ENCODE peak calls at places on chromosomes 4 and X, in six cellular contexts. One of them, this sample, is unnamed.

GRCh38 chrX:154458954-154459829 is 1.1 kb downstream of the PLXNA3 start:
- DNase-seq in AG10803: no peak
- DNase-seq in stimulated activated CD8-positive, alpha-beta memory T cell treated with anti-CD3 and anti-CD28 coated beads, Interleukin-4, amount 100 ng/mL, for 48 hours: peak
- DNase-seq in NT2/D1: no peak
- DNase-seq in natural killer cell treated with Interleukin-12 subunit alpha and Interleukin-12 subunit beta and Interleukin-15 and Interleukin-18, amount 100 ng/mL, for 72 hours: no peak
- DNase-seq in Panc1: no peak
- DNase-seq in this sample: peak

GRCh38 chr4:103996637-103997036 is 276.9 kb upstream of the TACR3 start:
- DNase-seq in AG10803: peak
- DNase-seq in stimulated activated CD8-positive, alpha-beta memory T cell treated with anti-CD3 and anti-CD28 coated beads, Interleukin-4, amount 100 ng/mL, for 48 hours: no peak
- DNase-seq in NT2/D1: peak
- DNase-seq in natural killer cell treated with Interleukin-12 subunit alpha and Interleukin-12 subunit beta and Interleukin-15 and Interleukin-18, amount 100 ng/mL, for 72 hours: no peak
- DNase-seq in Panc1: peak
- DNase-seq in this sample: no peak

GRCh38 chrX:118644378-118644777 is 83.0 kb upstream of the IL13RA1 start:
- DNase-seq in AG10803: peak
- DNase-seq in stimulated activated CD8-positive, alpha-beta memory T cell treated with anti-CD3 and anti-CD28 coated beads, Interleukin-4, amount 100 ng/mL, for 48 hours: no peak
- DNase-seq in NT2/D1: no peak
- DNase-seq in natural killer cell treated with Interleukin-12 subunit alpha and Interleukin-12 subunit beta and Interleukin-15 and Interleukin-18, amount 100 ng/mL, for 72 hours: no peak
- DNase-seq in Panc1: peak
- DNase-seq in this sample: peak

GRCh38 chr4:3716034-3716875 is 49.9 kb upstream of the ADRA2C start:
- DNase-seq in AG10803: no peak
- DNase-seq in stimulated activated CD8-positive, alpha-beta memory T cell treated with anti-CD3 and anti-CD28 coated beads, Interleukin-4, amount 100 ng/mL, for 48 hours: no peak
- DNase-seq in NT2/D1: no peak
- DNase-seq in natural killer cell treated with Interleukin-12 subunit alpha and Interleukin-12 subunit beta and Interleukin-15 and Interleukin-18, amount 100 ng/mL, for 72 hours: no peak
- DNase-seq in Panc1: no peak
- DNase-seq in this sample: no peak

GRCh38 chr4:140149851-140150635 is 3.9 kb downstream of the MAML3 start:
- DNase-seq in AG10803: peak
- DNase-seq in stimulated activated CD8-positive, alpha-beta memory T cell treated with anti-CD3 and anti-CD28 coated beads, Interleukin-4, amount 100 ng/mL, for 48 hours: peak
- DNase-seq in NT2/D1: no peak
- DNase-seq in natural killer cell treated with Interleukin-12 subunit alpha and Interleukin-12 subunit beta and Interleukin-15 and Interleukin-18, amount 100 ng/mL, for 72 hours: no peak
- DNase-seq in Panc1: no peak
- DNase-seq in this sample: peak

GRCh38 chr4:58649236-58649635 is 1539.1 kb upstream of the IGFBP7 start:
- DNase-seq in AG10803: no peak
- DNase-seq in stimulated activated CD8-positive, alpha-beta memory T cell treated with anti-CD3 and anti-CD28 coated beads, Interleukin-4, amount 100 ng/mL, for 48 hours: no peak
- DNase-seq in NT2/D1: no peak
- DNase-seq in natural killer cell treated with Interleukin-12 subunit alpha and Interleukin-12 subunit beta and Interleukin-15 and Interleukin-18, amount 100 ng/mL, for 72 hours: no peak
- DNase-seq in Panc1: no peak
- DNase-seq in this sample: no peak

GRCh38 chr4:139279723-139280620 is at the start of gene MGARP:
- DNase-seq in AG10803: no peak
- DNase-seq in stimulated activated CD8-positive, alpha-beta memory T cell treated with anti-CD3 and anti-CD28 coated beads, Interleukin-4, amount 100 ng/mL, for 48 hours: peak
- DNase-seq in NT2/D1: no peak
- DNase-seq in natural killer cell treated with Interleukin-12 subunit alpha and Interleukin-12 subunit beta and Interleukin-15 and Interleukin-18, amount 100 ng/mL, for 72 hours: peak
- DNase-seq in Panc1: no peak
- DNase-seq in this sample: peak

GRCh38 chr4:108884596-108884995 is 121.7 kb upstream of the ETNPPL start:
- DNase-seq in AG10803: no peak
- DNase-seq in stimulated activated CD8-positive, alpha-beta memory T cell treated with anti-CD3 and anti-CD28 coated beads, Interleukin-4, amount 100 ng/mL, for 48 hours: no peak
- DNase-seq in NT2/D1: no peak
- DNase-seq in natural killer cell treated with Interleukin-12 subunit alpha and Interleukin-12 subunit beta and Interleukin-15 and Interleukin-18, amount 100 ng/mL, for 72 hours: no peak
- DNase-seq in Panc1: no peak
- DNase-seq in this sample: no peak

GRCh38 chr4:182978152-182978827 is 61.1 kb upstream of the DCTD start:
- DNase-seq in AG10803: peak
- DNase-seq in stimulated activated CD8-positive, alpha-beta memory T cell treated with anti-CD3 and anti-CD28 coated beads, Interleukin-4, amount 100 ng/mL, for 48 hours: no peak
- DNase-seq in NT2/D1: peak
- DNase-seq in natural killer cell treated with Interleukin-12 subunit alpha and Interleukin-12 subunit beta and Interleukin-15 and Interleukin-18, amount 100 ng/mL, for 72 hours: no peak
- DNase-seq in Panc1: no peak
- DNase-seq in this sample: no peak

GRCh38 chr4:189046642-189047041 is 894.0 kb upstream of the FRG1 start:
- DNase-seq in AG10803: peak
- DNase-seq in stimulated activated CD8-positive, alpha-beta memory T cell treated with anti-CD3 and anti-CD28 coated beads, Interleukin-4, amount 100 ng/mL, for 48 hours: no peak
- DNase-seq in NT2/D1: peak
- DNase-seq in natural killer cell treated with Interleukin-12 subunit alpha and Interleukin-12 subunit beta and Interleukin-15 and Interleukin-18, amount 100 ng/mL, for 72 hours: no peak
- DNase-seq in Panc1: no peak
- DNase-seq in this sample: no peak

GRCh38 chr4:74555231-74555630 is 110.3 kb downstream of the AREG start:
- DNase-seq in AG10803: peak
- DNase-seq in stimulated activated CD8-positive, alpha-beta memory T cell treated with anti-CD3 and anti-CD28 coated beads, Interleukin-4, amount 100 ng/mL, for 48 hours: no peak
- DNase-seq in NT2/D1: no peak
- DNase-seq in natural killer cell treated with Interleukin-12 subunit alpha and Interleukin-12 subunit beta and Interleukin-15 and Interleukin-18, amount 100 ng/mL, for 72 hours: no peak
- DNase-seq in Panc1: no peak
- DNase-seq in this sample: peak

GRCh38 chr4:110195561-110196205 is 2.7 kb downstream of the ELOVL6 start:
- DNase-seq in AG10803: no peak
- DNase-seq in stimulated activated CD8-positive, alpha-beta memory T cell treated with anti-CD3 and anti-CD28 coated beads, Interleukin-4, amount 100 ng/mL, for 48 hours: no peak
- DNase-seq in NT2/D1: no peak
- DNase-seq in natural killer cell treated with Interleukin-12 subunit alpha and Interleukin-12 subunit beta and Interleukin-15 and Interleukin-18, amount 100 ng/mL, for 72 hours: no peak
- DNase-seq in Panc1: no peak
- DNase-seq in this sample: peak

GRCh38 chr4:47427936-47428335 is 35.6 kb downstream of the COMMD8 start:
- DNase-seq in AG10803: no peak
- DNase-seq in stimulated activated CD8-positive, alpha-beta memory T cell treated with anti-CD3 and anti-CD28 coated beads, Interleukin-4, amount 100 ng/mL, for 48 hours: no peak
- DNase-seq in NT2/D1: no peak
- DNase-seq in natural killer cell treated with Interleukin-12 subunit alpha and Interleukin-12 subunit beta and Interleukin-15 and Interleukin-18, amount 100 ng/mL, for 72 hours: no peak
- DNase-seq in Panc1: no peak
- DNase-seq in this sample: no peak

GRCh38 chr4:150447356-150447755 is 134.6 kb upstream of the MAB21L2 start:
- DNase-seq in AG10803: no peak
- DNase-seq in stimulated activated CD8-positive, alpha-beta memory T cell treated with anti-CD3 and anti-CD28 coated beads, Interleukin-4, amount 100 ng/mL, for 48 hours: no peak
- DNase-seq in NT2/D1: no peak
- DNase-seq in natural killer cell treated with Interleukin-12 subunit alpha and Interleukin-12 subunit beta and Interleukin-15 and Interleukin-18, amount 100 ng/mL, for 72 hours: no peak
- DNase-seq in Panc1: no peak
- DNase-seq in this sample: no peak

GRCh38 chrX:113947548-113947947 is 636.3 kb upstream of the HTR2C start:
- DNase-seq in AG10803: no peak
- DNase-seq in stimulated activated CD8-positive, alpha-beta memory T cell treated with anti-CD3 and anti-CD28 coated beads, Interleukin-4, amount 100 ng/mL, for 48 hours: no peak
- DNase-seq in NT2/D1: no peak
- DNase-seq in natural killer cell treated with Interleukin-12 subunit alpha and Interleukin-12 subunit beta and Interleukin-15 and Interleukin-18, amount 100 ng/mL, for 72 hours: no peak
- DNase-seq in Panc1: no peak
- DNase-seq in this sample: no peak

GRCh38 chr4:7410470-7410869 is 24.3 kb downstream of the PSAPL1 start:
- DNase-seq in AG10803: peak
- DNase-seq in stimulated activated CD8-positive, alpha-beta memory T cell treated with anti-CD3 and anti-CD28 coated beads, Interleukin-4, amount 100 ng/mL, for 48 hours: no peak
- DNase-seq in NT2/D1: no peak
- DNase-seq in natural killer cell treated with Interleukin-12 subunit alpha and Interleukin-12 subunit beta and Interleukin-15 and Interleukin-18, amount 100 ng/mL, for 72 hours: peak
- DNase-seq in Panc1: no peak
- DNase-seq in this sample: no peak

GRCh38 chr4:8939887-8940742 is 68.5 kb upstream of the HMX1 start:
- DNase-seq in AG10803: no peak
- DNase-seq in stimulated activated CD8-positive, alpha-beta memory T cell treated with anti-CD3 and anti-CD28 coated beads, Interleukin-4, amount 100 ng/mL, for 48 hours: no peak
- DNase-seq in NT2/D1: no peak
- DNase-seq in natural killer cell treated with Interleukin-12 subunit alpha and Interleukin-12 subunit beta and Interleukin-15 and Interleukin-18, amount 100 ng/mL, for 72 hours: no peak
- DNase-seq in Panc1: no peak
- DNase-seq in this sample: no peak

GRCh38 chrX:119990995-119991787 is 47.6 kb upstream of the NKAP start:
- DNase-seq in AG10803: no peak
- DNase-seq in stimulated activated CD8-positive, alpha-beta memory T cell treated with anti-CD3 and anti-CD28 coated beads, Interleukin-4, amount 100 ng/mL, for 48 hours: no peak
- DNase-seq in NT2/D1: no peak
- DNase-seq in natural killer cell treated with Interleukin-12 subunit alpha and Interleukin-12 subunit beta and Interleukin-15 and Interleukin-18, amount 100 ng/mL, for 72 hours: no peak
- DNase-seq in Panc1: no peak
- DNase-seq in this sample: no peak

GRCh38 chr4:172986114-172986513 is 182.5 kb upstream of the GALNT7 start:
- DNase-seq in AG10803: no peak
- DNase-seq in stimulated activated CD8-positive, alpha-beta memory T cell treated with anti-CD3 and anti-CD28 coated beads, Interleukin-4, amount 100 ng/mL, for 48 hours: no peak
- DNase-seq in NT2/D1: peak
- DNase-seq in natural killer cell treated with Interleukin-12 subunit alpha and Interleukin-12 subunit beta and Interleukin-15 and Interleukin-18, amount 100 ng/mL, for 72 hours: no peak
- DNase-seq in Panc1: no peak
- DNase-seq in this sample: no peak

GRCh38 chr4:139639654-139640053 is 26.0 kb upstream of the MGST2 start:
- DNase-seq in AG10803: no peak
- DNase-seq in stimulated activated CD8-positive, alpha-beta memory T cell treated with anti-CD3 and anti-CD28 coated beads, Interleukin-4, amount 100 ng/mL, for 48 hours: no peak
- DNase-seq in NT2/D1: no peak
- DNase-seq in natural killer cell treated with Interleukin-12 subunit alpha and Interleukin-12 subunit beta and Interleukin-15 and Interleukin-18, amount 100 ng/mL, for 72 hours: no peak
- DNase-seq in Panc1: no peak
- DNase-seq in this sample: no peak

GRCh38 chrX:130300010-130300282 is 31.2 kb upstream of the ZNF280C start:
- DNase-seq in AG10803: no peak
- DNase-seq in stimulated activated CD8-positive, alpha-beta memory T cell treated with anti-CD3 and anti-CD28 coated beads, Interleukin-4, amount 100 ng/mL, for 48 hours: no peak
- DNase-seq in NT2/D1: no peak
- DNase-seq in natural killer cell treated with Interleukin-12 subunit alpha and Interleukin-12 subunit beta and Interleukin-15 and Interleukin-18, amount 100 ng/mL, for 72 hours: no peak
- DNase-seq in Panc1: no peak
- DNase-seq in this sample: no peak

GRCh38 chr4:108029321-108029720 is 39.6 kb downstream of the HADH start:
- DNase-seq in AG10803: no peak
- DNase-seq in stimulated activated CD8-positive, alpha-beta memory T cell treated with anti-CD3 and anti-CD28 coated beads, Interleukin-4, amount 100 ng/mL, for 48 hours: peak
- DNase-seq in NT2/D1: no peak
- DNase-seq in natural killer cell treated with Interleukin-12 subunit alpha and Interleukin-12 subunit beta and Interleukin-15 and Interleukin-18, amount 100 ng/mL, for 72 hours: no peak
- DNase-seq in Panc1: no peak
- DNase-seq in this sample: no peak

GRCh38 chr4:122218762-122219161 is 66.6 kb downstream of the BLTP1 start:
- DNase-seq in AG10803: peak
- DNase-seq in stimulated activated CD8-positive, alpha-beta memory T cell treated with anti-CD3 and anti-CD28 coated beads, Interleukin-4, amount 100 ng/mL, for 48 hours: no peak
- DNase-seq in NT2/D1: no peak
- DNase-seq in natural killer cell treated with Interleukin-12 subunit alpha and Interleukin-12 subunit beta and Interleukin-15 and Interleukin-18, amount 100 ng/mL, for 72 hours: no peak
- DNase-seq in Panc1: no peak
- DNase-seq in this sample: no peak